ENCODE peak calls at places on chromosomes 3 and 15, in five cellular contexts. A, L, P, C and Q are unnamed samples.

GRCh38 chr3:23877324-23877980 is 39.3 kb downstream of the NKIRAS1 start:
- DNase-seq in C (peak; percentile 78), P (peak; percentile 98), A (no peak), L (no peak), Q (peak; percentile 23)

GRCh38 chr3:106617276-106617675 is 748.5 kb upstream of the CBLB start:
- DNase-seq in A (no peak), L (no peak), P (peak; percentile 55), C (no peak), Q (no peak)

GRCh38 chr15:69300129-69300588 is 1.4 kb downstream of the PAQR5 start:
- DNase-seq in A (no peak), P (no peak), L (peak; percentile 85), C (peak; percentile 52), Q (no peak)

GRCh38 chr15:32898991-32899613 is 181.3 kb downstream of the GREM1 start:
- DNase-seq in C (no peak), P (no peak), L (peak; percentile 99), A (no peak), Q (no peak)

GRCh38 chr15:72685925-72686794 is at the start of the genes BBS4 and HIGD2B:
- DNase-seq in C (peak; percentile 90), A (peak; percentile 59), P (peak; percentile 94), L (peak; percentile 96), Q (peak; percentile 46)

GRCh38 chr3:105526349-105527111 is 159.8 kb downstream of the ALCAM start:
- DNase-seq in A (no peak), C (no peak), P (peak; percentile 39), L (no peak), Q (peak; percentile 11)

GRCh38 chr15:64855206-64856000 is 13.7 kb downstream of the PLEKHO2 start:
- DNase-seq in P (peak; percentile 91), L (peak; percentile 37), C (no peak), A (no peak), Q (no peak)

GRCh38 chr15:70504305-70504951 is 258.9 kb downstream of the UACA start:
- DNase-seq in P (peak; percentile 55), A (peak; percentile 27), L (no peak), C (peak; percentile 77), Q (no peak)

GRCh38 chr3:76497636-76498035 is 542.3 kb upstream of the ROBO2 start:
- DNase-seq in C (no peak), P (peak; percentile 30), A (no peak), L (peak; percentile 76), Q (no peak)

GRCh38 chr15:86193716-86194408 is 114.2 kb downstream of the AGBL1 start:
- DNase-seq in C (no peak), A (no peak), L (no peak), P (no peak), Q (no peak)

GRCh38 chr3:160374472-160374871 is 24.6 kb downstream of the IFT80 start:
- DNase-seq in A (no peak), C (no peak), P (no peak), L (no peak), Q (no peak)

GRCh38 chr15:53658827-53659226 is 100.6 kb downstream of the WDR72 start:
- DNase-seq in C (no peak), P (no peak), A (no peak), L (no peak), Q (no peak)

GRCh38 chr3:20832963-20833362 is 647.0 kb upstream of the SGO1 start:
- DNase-seq in P (no peak), C (no peak), A (no peak), L (no peak), Q (no peak)

GRCh38 chr3:108780235-108780634 is 23.0 kb upstream of the RETNLB start:
- DNase-seq in A (no peak), C (no peak), P (no peak), L (peak; percentile 48), Q (no peak)

GRCh38 chr15:85756411-85757072 is 38.2 kb downstream of the KLHL25 start:
- DNase-seq in C (peak; percentile 12), L (no peak), P (peak; percentile 50), A (peak; percentile 9), Q (no peak)

GRCh38 chr15:67018451-67018850 is 47.0 kb upstream of the SMAD3 start:
- DNase-seq in C (no peak), A (no peak), L (no peak), P (no peak), Q (no peak)

GRCh38 chr3:56275120-56275519 is 193.1 kb downstream of the ERC2 start:
- DNase-seq in P (no peak), L (no peak), C (no peak), A (no peak), Q (no peak)

GRCh38 chr3:14451844-14452533 is 49.6 kb downstream of the SLC6A6 start:
- DNase-seq in A (peak; percentile 70), L (no peak), C (peak; percentile 92), P (peak; percentile 95), Q (peak; percentile 53)

GRCh38 chr3:98039322-98040024 is 4.4 kb upstream of the GABRR3 start:
- DNase-seq in A (no peak), L (peak; percentile 91), C (peak; percentile 45), P (peak; percentile 85), Q (peak; percentile 79)
- H3K4me3 ChIP-seq in A (peak overlapping the region; percentile 14), L (peak overlapping the region; percentile 79), C (no peak overlapping the region), P (peak overlapping the region; percentile 55), Q (peak overlapping the region; percentile 41)

GRCh38 chr3:111080357-111080937 is 8.8 kb downstream of the NECTIN3 start:
- DNase-seq in P (peak; percentile 74), A (no peak), C (no peak), L (no peak), Q (peak; percentile 41)
- TF ChIP-seq CTCF in P (peak; percentile 45), A (peak; percentile 11), C (peak; percentile 37), L (peak; percentile 79), Q (peak; percentile 39)

GRCh38 chr15:40333922-40334492 is 6.7 kb downstream of the CCDC9B start:
- DNase-seq in P (peak; percentile 65), C (peak; percentile 73), L (no peak), A (no peak), Q (no peak)
- H3K4me3 ChIP-seq in P (no peak overlapping the region), C (no peak overlapping the region), L (no peak overlapping the region), A (no peak overlapping the region), Q (no peak overlapping the region)

GRCh38 chr3:186589115-186589514 is 18.6 kb downstream of the DNAJB11 start:
- DNase-seq in L (no peak), C (no peak), A (no peak), P (peak; percentile 72), Q (no peak)
- TF ChIP-seq CTCF in L (peak; percentile 73), C (no peak), A (no peak), P (no peak), Q (peak; percentile 36)

DNA sequence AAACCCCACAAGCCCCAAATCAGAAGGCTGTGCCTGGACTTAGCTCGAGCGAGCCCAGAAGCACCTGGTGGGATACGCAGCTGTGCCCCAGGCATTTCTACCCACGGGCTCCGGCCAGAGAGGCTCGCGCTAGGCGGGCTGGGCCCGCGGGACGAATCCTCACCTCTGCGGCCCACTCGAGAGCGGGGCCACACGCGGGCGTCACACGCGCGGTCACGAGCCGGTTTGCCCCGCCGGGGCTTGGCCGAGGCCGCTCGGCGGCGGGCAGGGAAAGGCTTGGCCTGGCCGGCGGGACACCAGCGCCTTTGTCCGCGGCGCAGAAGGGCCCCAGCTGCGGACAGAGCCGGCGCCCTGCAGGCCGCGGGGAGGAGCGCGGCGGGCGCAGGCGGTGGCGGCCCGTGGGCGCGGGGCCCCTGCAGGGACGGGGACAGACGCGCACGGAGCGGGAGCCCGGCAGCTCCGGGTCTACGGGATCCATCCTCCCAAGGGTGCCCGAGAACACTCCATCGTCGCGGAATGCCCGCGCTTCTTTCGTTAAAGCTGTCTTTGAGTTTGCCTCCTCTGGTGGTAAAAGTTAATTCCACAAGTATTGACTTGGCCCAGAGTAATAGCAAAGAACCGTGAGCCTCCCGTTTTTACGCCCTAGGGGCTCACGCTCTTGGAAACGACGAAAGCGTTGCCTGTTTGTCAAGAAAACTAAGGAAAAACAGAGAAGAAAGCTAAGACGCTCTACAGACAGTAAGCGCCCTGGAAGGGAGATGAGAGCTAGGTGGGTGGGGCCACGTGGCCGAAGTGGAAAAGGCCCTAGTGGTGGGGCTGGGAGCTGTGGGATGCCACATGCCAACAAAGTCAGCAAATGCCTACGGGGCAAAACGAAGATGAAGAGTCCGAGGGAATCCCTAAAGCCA is 26.4 kb downstream of the TYRO3 start:
- DNase-seq in C (peak; percentile 57), P (peak; percentile 76), A (no peak), L (peak; percentile 81), Q (no peak)
- H3K4me3 ChIP-seq in C (peak overlapping the region; percentile 5), P (peak overlapping the region; percentile 48), A (peak overlapping the region; percentile 33), L (peak overlapping the region; percentile 53), Q (peak overlapping the region; percentile 32)

GRCh38 chr15:48733615-48734014 is 77.3 kb downstream of the CEP152 start:
- DNase-seq in L (no peak), P (no peak), C (no peak), A (no peak), Q (no peak)
- TF ChIP-seq CTCF in L (no peak), P (no peak), C (no peak), A (no peak), Q (no peak)

GRCh38 chr3:43957553-43957952 is 266.8 kb downstream of the ABHD5 start:
- DNase-seq in P (no peak), C (no peak), L (no peak), A (no peak), Q (no peak)
- H3K4me3 ChIP-seq in P (no peak overlapping the region), C (no peak overlapping the region), L (no peak overlapping the region), A (no peak overlapping the region), Q (no peak overlapping the region)